ENCODE peak calls at places on chromosomes 1 and 21, in four cellular contexts. F, L, Q and R are unnamed samples.

GRCh38 chr1:118773656-118774055 is 214.5 kb downstream of the TBX15 start:
- ATAC-seq in L (no peak), Q (no peak), F (no peak), R (no peak)

GRCh38 chr1:225977937-225978748 is 21.0 kb downstream of the SDE2 start:
- ATAC-seq in F (peak; percentile 19), L (peak; percentile 85), Q (no peak), R (no peak)

GRCh38 chr1:98305362-98305761 is 356.2 kb upstream of the SNX7 start:
- ATAC-seq in F (no peak), Q (no peak), L (no peak), R (no peak)

GRCh38 chr1:18398791-18399551 is 81.8 kb upstream of the KLHDC7A start:
- ATAC-seq in L (no peak), F (peak; percentile 24), Q (no peak), R (no peak)

GRCh38 chr1:57824535-57824934 is 400.7 kb upstream of the DAB1 start:
- ATAC-seq in L (no peak), Q (no peak), F (no peak), R (no peak)

GRCh38 chr21:15379776-15380175 is 315.0 kb upstream of the NRIP1 start:
- ATAC-seq in Q (no peak), F (no peak), L (no peak), R (no peak)

GRCh38 chr1:66330711-66331110 is 203.2 kb upstream of the SGIP1 start:
- ATAC-seq in F (no peak), Q (no peak), L (peak; percentile 0), R (no peak)

GRCh38 chr21:45974073-45975016 is 7.2 kb upstream of the COL6A1 start:
- ATAC-seq in L (peak; percentile 18), Q (peak; percentile 37), F (peak; percentile 36), R (peak; percentile 19)

DNA sequence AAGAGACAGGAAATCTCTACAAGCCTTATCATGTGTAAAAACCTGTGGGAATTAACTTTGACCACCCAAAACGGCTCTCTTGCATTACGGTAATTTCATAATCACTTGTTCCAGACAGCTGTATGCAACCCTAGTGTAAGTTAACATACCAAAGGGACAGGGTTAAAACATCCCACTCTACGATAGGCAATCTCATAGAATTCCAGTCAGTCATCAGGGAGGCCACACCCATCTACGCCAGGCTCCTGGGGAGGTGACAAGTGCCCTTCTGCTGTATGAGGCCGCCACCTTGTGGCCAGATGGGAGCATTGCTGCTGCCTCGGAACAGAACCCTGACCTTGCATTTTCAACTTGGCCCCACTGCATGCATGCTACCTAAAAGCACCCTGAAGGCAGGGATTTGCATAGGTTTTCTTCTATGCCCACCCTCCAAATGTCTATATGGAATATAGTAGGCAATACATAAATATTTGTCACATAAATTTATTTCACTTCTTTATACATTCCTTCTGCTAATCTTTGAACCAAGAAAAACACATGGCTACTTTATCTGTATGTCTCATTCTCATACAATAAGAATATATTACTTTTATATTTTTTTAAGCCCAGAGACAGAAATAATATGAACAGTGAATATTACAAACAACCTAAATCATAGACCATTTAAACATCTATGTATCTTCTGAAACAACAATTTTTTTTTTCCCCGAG is 12.6 kb downstream of the HSF2BP start:
- ATAC-seq in F (peak; percentile 97), L (peak; percentile 98), Q (peak; percentile 98), R (peak; percentile 95)
- TF ChIP-seq EP300 in F (no peak), L (no peak), Q (no peak), R (no peak)

GRCh38 chr1:22037520-22037919 is 15.0 kb upstream of the CDC42 start:
- ATAC-seq in F (no peak), Q (no peak), L (no peak), R (no peak)

GRCh38 chr1:22038036-22038435 is 14.5 kb upstream of the CDC42 start:
- ATAC-seq in Q (no peak), L (no peak), F (no peak), R (no peak)

GRCh38 chr1:22041505-22041904 is 11.0 kb upstream of the CDC42 start:
- ATAC-seq in F (no peak), Q (no peak), L (no peak), R (no peak)

GRCh38 chr1:22043175-22043769 is 9.2 kb upstream of the CDC42 start:
- ATAC-seq in F (no peak), L (no peak), Q (no peak), R (no peak)

DNA sequence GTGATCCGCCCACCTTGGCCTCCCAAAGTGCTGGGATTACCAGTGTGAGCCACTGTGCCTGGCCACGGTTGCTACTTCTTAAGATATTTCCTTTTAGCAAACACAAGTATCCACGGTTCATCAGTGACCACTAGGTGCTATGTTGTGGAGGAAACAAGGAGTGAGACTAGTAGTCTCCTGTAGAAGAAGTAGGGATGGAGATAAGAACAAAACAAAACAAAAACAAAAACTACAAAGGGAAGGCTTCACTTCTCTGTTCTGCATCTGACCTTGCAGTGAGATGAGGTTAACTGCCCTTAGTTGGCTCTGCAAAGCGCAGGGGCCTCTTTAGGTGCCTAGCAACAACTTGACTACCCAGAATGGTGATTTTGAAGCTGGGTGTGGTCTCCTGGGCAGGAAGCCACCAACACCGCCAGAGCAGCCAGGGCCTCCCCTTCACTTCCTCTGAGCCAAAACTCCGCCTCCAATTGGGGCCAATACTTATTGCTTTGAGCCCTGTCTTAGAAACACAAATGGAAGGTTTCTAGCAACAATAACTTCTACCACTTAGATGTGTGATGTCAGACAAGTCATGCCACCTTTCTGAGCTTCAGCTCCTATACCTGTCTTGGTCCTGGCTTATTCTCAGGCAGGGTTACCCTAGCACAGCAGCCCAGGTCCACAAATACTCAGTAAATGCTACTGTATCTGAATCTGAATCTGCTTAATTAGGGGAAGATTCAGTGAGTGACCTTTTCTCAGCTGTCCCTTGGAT is 12.7 kb upstream of the CDC42 start:
- ATAC-seq in F (peak; percentile 96), Q (peak; percentile 94), L (peak; percentile 100), R (peak; percentile 87)
- TF ChIP-seq POLR2AphosphoS5 in F (no peak), Q (peak; percentile 3), L (peak; percentile 69), R (no peak)

GRCh38 chr1:156232222-156232621 is 9.8 kb upstream of the BGLAP start:
- ATAC-seq in Q (no peak), L (no peak), F (peak; percentile 74), R (no peak)
- TF ChIP-seq EP300 in Q (no peak), L (no peak), F (no peak), R (no peak)

DNA sequence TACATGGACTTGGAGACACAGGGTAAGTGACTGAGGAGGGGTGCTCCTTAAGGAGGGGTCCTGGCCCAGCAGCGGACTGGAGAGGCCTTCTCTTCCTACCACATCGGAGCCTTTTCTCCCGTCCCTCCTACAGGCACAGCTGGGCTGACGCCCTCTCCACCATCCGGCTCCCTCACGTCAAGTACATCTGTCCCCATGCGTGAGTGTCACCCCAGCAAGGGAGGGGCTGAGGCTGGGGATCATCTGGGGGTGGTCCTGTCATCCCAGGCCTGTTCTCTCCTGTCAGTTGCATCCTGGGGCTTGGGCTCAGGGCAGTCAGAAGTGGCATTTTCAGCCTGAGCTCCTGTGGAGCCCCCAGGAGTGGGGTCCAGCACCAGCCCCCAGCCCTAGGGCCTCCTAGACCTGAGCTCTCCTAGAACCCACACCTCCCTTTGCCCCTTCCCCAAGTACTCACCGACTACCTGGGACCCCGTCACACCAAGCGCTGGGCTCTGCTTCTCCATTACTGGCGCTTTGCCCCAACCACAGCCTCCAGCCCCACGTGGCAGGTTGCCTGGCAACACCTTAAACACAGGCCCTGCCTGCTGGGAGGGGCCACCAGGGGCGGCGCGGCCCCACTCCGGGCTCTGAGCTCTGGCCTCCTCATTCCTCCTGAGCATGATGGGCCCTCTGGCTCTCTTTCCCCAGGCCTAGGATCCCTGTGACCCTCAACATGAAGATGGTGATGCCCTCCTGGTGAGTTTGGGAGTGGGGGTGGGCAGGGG is 2.3 kb downstream of the LYPLA2 start:
- ATAC-seq in Q (peak; percentile 20), L (peak; percentile 37), F (peak; percentile 12), R (no peak)
- TF ChIP-seq POLR2AphosphoS5 in Q (no peak), L (no peak), F (no peak), R (no peak)

GRCh38 chr1:150161747-150162581 is 12.2 kb downstream of the PLEKHO1 start:
- ATAC-seq in Q (no peak), L (peak; percentile 12), F (peak; percentile 4), R (no peak)

GRCh38 chr1:150164224-150164623 is 14.5 kb downstream of the PLEKHO1 start:
- ATAC-seq in Q (peak; percentile 34), F (no peak), L (no peak), R (no peak)

GRCh38 chr1:150164769-150165168 is 15.1 kb downstream of the PLEKHO1 start:
- ATAC-seq in L (no peak), F (no peak), Q (no peak), R (no peak)

GRCh38 chr1:150162582-150162861 is 12.8 kb downstream of the PLEKHO1 start:
- ATAC-seq in L (no peak), F (no peak), Q (no peak), R (no peak)

GRCh38 chr1:150162862-150163706 is 13.4 kb downstream of the PLEKHO1 start:
- ATAC-seq in F (peak; percentile 93), Q (peak; percentile 94), L (peak; percentile 66), R (peak; percentile 94)
- TF ChIP-seq EP300 in F (peak; percentile 82), Q (no peak), L (peak; percentile 17), R (no peak)

DNA sequence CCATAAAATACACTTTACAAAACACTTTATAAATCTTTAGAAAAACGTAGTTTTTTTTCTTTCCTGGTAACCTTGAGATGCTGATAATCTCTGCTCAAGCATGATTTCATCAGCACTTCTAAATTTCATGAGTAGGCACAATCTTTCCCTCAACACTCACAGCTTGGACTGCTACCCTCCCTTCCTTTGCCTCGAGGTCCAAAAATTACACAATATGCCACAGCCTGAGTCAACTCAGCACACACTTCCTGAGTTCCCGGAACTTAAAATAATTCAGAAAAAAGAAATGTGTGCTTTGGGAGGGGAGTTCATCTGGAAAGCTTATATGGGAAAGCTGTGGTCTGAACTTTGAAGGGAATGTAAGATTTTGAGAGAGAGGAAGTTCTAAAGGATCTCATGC is 5.9 kb downstream of the CLCA2 start:
- ATAC-seq in Q (peak; percentile 98), L (no peak), F (peak; percentile 82), R (peak; percentile 95)
- TF ChIP-seq POLR2AphosphoS5 in Q (peak; percentile 64), L (no peak), F (no peak), R (peak; percentile 49)

GRCh38 chr21:38340131-38340530 is 83.3 kb downstream of the KCNJ15 start:
- ATAC-seq in L (no peak), Q (no peak), F (no peak), R (no peak)

GRCh38 chr21:38346286-38346685 is 89.5 kb downstream of the KCNJ15 start:
- ATAC-seq in L (no peak), Q (no peak), F (no peak), R (no peak)

GRCh38 chr21:38342734-38343133 is 85.9 kb downstream of the KCNJ15 start:
- ATAC-seq in Q (no peak), F (no peak), L (no peak), R (no peak)

GRCh38 chr21:38341546-38342012 is 84.8 kb downstream of the KCNJ15 start:
- ATAC-seq in Q (no peak), L (no peak), F (no peak), R (peak; percentile 25)

DNA sequence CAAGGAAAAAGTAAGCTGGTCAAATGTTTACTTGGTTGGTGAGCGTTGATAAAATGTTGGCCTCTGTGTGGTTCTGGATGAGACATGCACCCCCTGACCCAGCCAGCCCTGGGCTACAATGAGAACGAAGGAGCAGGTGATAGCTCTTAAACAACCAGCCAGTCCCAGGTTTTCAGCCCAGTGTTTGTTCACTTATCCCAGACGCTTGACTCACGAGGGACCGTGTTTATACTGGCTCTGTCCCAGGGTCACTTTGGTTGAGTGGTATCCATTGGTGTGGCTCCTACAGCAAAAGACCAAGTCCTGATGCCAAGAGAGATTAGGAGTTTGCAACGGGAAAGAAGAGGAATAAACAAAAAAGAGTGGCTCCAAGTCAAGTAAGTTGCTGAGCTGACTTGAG is 86.9 kb downstream of the KCNJ15 start:
- ATAC-seq in L (no peak), F (no peak), Q (peak; percentile 68), R (no peak)
- TF ChIP-seq EP300 in L (no peak), F (no peak), Q (peak; percentile 54), R (no peak)